ENCODE peak calls at places on chromosomes 13 and 19, in ten cellular contexts. S is T follicular helper cell; Y is astrocyte of the hippocampus; B is posterior cingulate gyrus; R is activated naive CD4-positive, alpha-beta T cell; Q is CD4-positive, alpha-beta T cell; F is heart right ventricle; J is body of pancreas; A is upper lobe of right lung; W is stromal cell of bone marrow. O is an unnamed sample.

GRCh38 chr19:18780631-18781030 is 10.5 kb downstream of the COMP start:
- DNase-seq in R (no peak), Q (no peak), F (no peak), W (no peak), A (no peak), Y (no peak), B (no peak), J (no peak), S (no peak), O (no peak)

GRCh38 chr19:6740589-6741348 is 1.3 kb downstream of the TRIP10 start:
- DNase-seq in Y (peak; percentile 62), A (peak; percentile 81), W (no peak), R (no peak), B (no peak), F (peak; percentile 78), Q (no peak), S (no peak), J (peak; percentile 42), O (no peak)

GRCh38 chr13:39910833-39911232 is 255.4 kb downstream of the COG6 start:
- DNase-seq in R (no peak), F (no peak), Q (no peak), B (no peak), Y (peak; percentile 31), S (no peak), W (peak; percentile 28), A (no peak), J (no peak), O (no peak)

GRCh38 chr19:35846038-35846668 is 6.2 kb downstream of the NPHS1 start:
- DNase-seq in Q (no peak), A (no peak), B (no peak), R (no peak), S (no peak), F (no peak), J (peak; percentile 78), Y (no peak), W (no peak), O (no peak)

GRCh38 chr13:48853381-48854102 is 122.2 kb upstream of the FNDC3A start:
- DNase-seq in J (peak; percentile 3), S (no peak), Q (no peak), B (no peak), W (peak; percentile 65), R (no peak), F (no peak), A (no peak), Y (no peak), O (no peak)

GRCh38 chr19:50817941-50818858 is 5.4 kb downstream of the KLK1 start:
- DNase-seq in A (peak; percentile 73), Q (peak; percentile 22), W (no peak), J (peak; percentile 93), F (peak; percentile 19), Y (peak; percentile 24), S (no peak), B (no peak), R (no peak), O (no peak)

GRCh38 chr19:6644796-6645195 is 25.2 kb downstream of the TNFSF14 start:
- DNase-seq in B (no peak), R (no peak), Q (no peak), F (no peak), J (no peak), W (no peak), Y (no peak), A (no peak), S (no peak), O (no peak)

GRCh38 chr19:50793558-50794065 is 3.4 kb downstream of the ACP4 start:
- DNase-seq in Y (no peak), A (no peak), R (no peak), F (no peak), J (no peak), W (no peak), Q (no peak), B (no peak), S (no peak), O (no peak)

GRCh38 chr13:93146584-93147292 is 79.9 kb upstream of the GPC6 start:
- DNase-seq in F (no peak), Y (peak; percentile 86), B (no peak), A (no peak), W (peak; percentile 70), J (no peak), R (no peak), Q (no peak), S (no peak), O (no peak)

GRCh38 chr19:1361601-1362384 is 21.9 kb upstream of the NDUFS7 start:
- DNase-seq in A (no peak), B (no peak), Y (peak; percentile 83), R (no peak), W (no peak), S (no peak), J (no peak), F (no peak), Q (no peak), O (no peak)

GRCh38 chr13:45928843-45929242 is 77.3 kb upstream of the SIAH3 start:
- DNase-seq in A (no peak), Y (peak; percentile 44), B (no peak), S (no peak), F (no peak), J (peak; percentile 67), R (no peak), Q (no peak), W (no peak), O (peak; percentile 0)

GRCh38 chr19:3699071-3699740 is 1.1 kb downstream of the PIP5K1C start:
- DNase-seq in A (peak; percentile 80), Y (peak; percentile 64), F (peak; percentile 57), J (peak; percentile 53), Q (no peak), W (peak; percentile 25), B (peak; percentile 32), S (no peak), R (no peak), O (no peak)

GRCh38 chr19:33391631-33392249 is 18.2 kb downstream of the CEBPG start:
- DNase-seq in S (no peak), J (no peak), B (peak; percentile 7), Y (no peak), W (no peak), R (no peak), F (no peak), Q (no peak), A (no peak), O (no peak)

GRCh38 chr19:37964109-37964508 is 57.1 kb downstream of the SIPA1L3 start:
- DNase-seq in S (no peak), A (no peak), Y (peak; percentile 42), Q (no peak), F (no peak), W (no peak), R (no peak), J (no peak), B (no peak), O (no peak)

GRCh38 chr19:798415-799075 is 1.3 kb downstream of the PTBP1 start:
- DNase-seq in B (no peak), S (no peak), J (peak; percentile 64), W (no peak), Q (no peak), F (no peak), Y (peak; percentile 42), A (no peak), R (no peak), O (no peak)

GRCh38 chr19:39823693-39824092 is 10.3 kb downstream of the DYRK1B start:
- DNase-seq in F (no peak), R (no peak), A (no peak), S (no peak), Y (peak; percentile 21), B (no peak), Q (no peak), W (no peak), J (no peak), O (no peak)

GRCh38 chr13:99677388-99677951 is 176.2 kb downstream of the TM9SF2 start:
- DNase-seq in Y (no peak), W (no peak), F (no peak), S (no peak), A (no peak), J (no peak), B (no peak), Q (no peak), R (no peak), O (peak; percentile 78)

GRCh38 chr19:18425515-18426415 is 6.6 kb downstream of the SSBP4 start:
- DNase-seq in B (no peak), A (no peak), Q (no peak), S (no peak), Y (peak; percentile 71), F (peak; percentile 78), R (no peak), J (no peak), W (no peak), O (no peak)

GRCh38 chr19:14005381-14006084 is 587 bp downstream of the RFX1 start:
- DNase-seq in J (peak; percentile 93), B (peak; percentile 68), Q (peak; percentile 89), S (peak; percentile 95), W (peak; percentile 67), A (peak; percentile 96), R (peak; percentile 69), F (peak; percentile 93), Y (peak; percentile 96), O (peak; percentile 23)

GRCh38 chr19:903266-903797 is 9.7 kb downstream of the R3HDM4 start:
- DNase-seq in J (peak; percentile 62), S (no peak), Q (no peak), Y (peak; percentile 79), R (no peak), A (no peak), F (no peak), W (no peak), B (no peak), O (no peak)

GRCh38 chr19:46015961-46016425 is 6.9 kb downstream of the PGLYRP1 start:
- DNase-seq in A (no peak), S (peak; percentile 21), F (no peak), J (no peak), W (no peak), R (no peak), B (no peak), Y (peak; percentile 39), Q (peak; percentile 31), O (peak; percentile 5)